ENCODE peak calls at places on chromosomes 12 and 14, in eight cellular contexts. F, Z, M, S, H, G, D and K are unnamed samples.

GRCh38 chr12:57459750-57460400 is at the start of gene GLI1:
- DNase-seq in F (no peak), Z (no peak), M (peak), S (no peak), H (no peak), G (peak), D (no peak), K (no peak)

GRCh38 chr12:56206373-56207166 is 15.2 kb downstream of the RNF41 start:
- DNase-seq in F (peak), Z (peak), M (peak), S (peak), H (no peak), G (peak), D (peak), K (no peak)

GRCh38 chr12:112992541-112993398 is 14.5 kb downstream of the OAS2 start:
- DNase-seq in F (no peak), Z (peak), M (peak), S (peak), H (peak), G (peak), D (peak), K (peak)

GRCh38 chr12:79414252-79414651 is 276.5 kb downstream of the PAWR start:
- DNase-seq in F (no peak), Z (no peak), M (no peak), S (no peak), H (no peak), G (no peak), D (peak), K (no peak)

GRCh38 chr14:61288228-61288627 is 7.1 kb upstream of the TMEM30B start:
- DNase-seq in F (no peak), Z (no peak), M (no peak), S (peak), H (no peak), G (no peak), D (no peak), K (no peak)

GRCh38 chr14:29042546-29042945 is 276.0 kb downstream of the FOXG1 start:
- DNase-seq in F (no peak), Z (no peak), M (no peak), S (no peak), H (no peak), G (no peak), D (no peak), K (no peak)

GRCh38 chr14:90533591-90534021 is 136.8 kb downstream of the CALM1 start:
- DNase-seq in F (no peak), Z (no peak), M (peak), S (no peak), H (no peak), G (peak), D (no peak), K (no peak)

GRCh38 chr12:51323966-51324895 is at the start of gene BIN2:
- DNase-seq in F (no peak), Z (peak), M (no peak), S (no peak), H (no peak), G (no peak), D (peak), K (peak)

GRCh38 chr12:14366211-14366762 is 805 bp downstream of the ATF7IP start:
- DNase-seq in F (no peak), Z (no peak), M (no peak), S (peak), H (no peak), G (no peak), D (no peak), K (no peak)

GRCh38 chr12:109735825-109736551 is 22.4 kb downstream of the FAM222A start:
- DNase-seq in F (peak), Z (peak), M (no peak), S (no peak), H (no peak), G (peak), D (peak), K (peak)

GRCh38 chr12:101927042-101927441 is 49.7 kb downstream of the DRAM1 start:
- DNase-seq in F (no peak), Z (no peak), M (no peak), S (no peak), H (no peak), G (no peak), D (no peak), K (no peak)

GRCh38 chr12:40971911-40972310 is 216.2 kb upstream of the PDZRN4 start:
- DNase-seq in F (no peak), Z (no peak), M (no peak), S (no peak), H (no peak), G (no peak), D (no peak), K (no peak)

GRCh38 chr14:74645735-74646134 is 33.7 kb upstream of the LTBP2 start:
- DNase-seq in F (peak), Z (no peak), M (no peak), S (no peak), H (no peak), G (no peak), D (no peak), K (peak)

GRCh38 chr12:82019533-82019932 is 260.4 kb upstream of the PPFIA2 start:
- DNase-seq in F (no peak), Z (no peak), M (no peak), S (no peak), H (no peak), G (no peak), D (no peak), K (no peak)

GRCh38 chr12:45227668-45228067 is 11.8 kb downstream of the ANO6 start:
- DNase-seq in F (no peak), Z (no peak), M (peak), S (no peak), H (no peak), G (peak), D (no peak), K (no peak)

GRCh38 chr14:47227051-47227600 is 448.3 kb downstream of the MDGA2 start:
- DNase-seq in F (no peak), Z (no peak), M (no peak), S (no peak), H (no peak), G (no peak), D (no peak), K (no peak)

GRCh38 chr12:2640709-2641108 is 154.1 kb upstream of the FKBP4 start:
- DNase-seq in F (peak), Z (peak), M (peak), S (no peak), H (no peak), G (no peak), D (peak), K (no peak)

GRCh38 chr12:108787539-108787938 is 56.2 kb upstream of the CORO1C start:
- DNase-seq in F (no peak), Z (no peak), M (no peak), S (no peak), H (no peak), G (no peak), D (no peak), K (no peak)

GRCh38 chr12:104290320-104290719 is 13.2 kb upstream of the EID3 start:
- DNase-seq in F (no peak), Z (no peak), M (no peak), S (no peak), H (no peak), G (no peak), D (no peak), K (no peak)

GRCh38 chr12:26319511-26319910 is 124.1 kb downstream of the SSPN start:
- DNase-seq in F (peak), Z (no peak), M (no peak), S (peak), H (peak), G (no peak), D (no peak), K (peak)

GRCh38 chr12:53623526-53623925 is 2.7 kb downstream of the ATF7 start:
- DNase-seq in F (no peak), Z (no peak), M (peak), S (no peak), H (no peak), G (no peak), D (no peak), K (no peak)

GRCh38 chr14:80637726-80638619 is 303.6 kb downstream of the CEP128 start:
- DNase-seq in F (no peak), Z (no peak), M (no peak), S (no peak), H (no peak), G (no peak), D (no peak), K (no peak)

GRCh38 chr12:53775478-53776145 is 23.8 kb upstream of the CISTR start:
- DNase-seq in F (peak), Z (peak), M (no peak), S (no peak), H (no peak), G (no peak), D (no peak), K (peak)

GRCh38 chr12:50061172-50061571 is 3.8 kb downstream of the ASIC1 start:
- DNase-seq in F (no peak), Z (no peak), M (no peak), S (no peak), H (no peak), G (no peak), D (no peak), K (no peak)

GRCh38 chr12:68223067-68223747 is 2.4 kb downstream of the IL26 start:
- DNase-seq in F (peak), Z (peak), M (peak), S (peak), H (peak), G (peak), D (peak), K (peak)

GRCh38 chr12:34107016-34107415 is 84.7 kb downstream of the ALG10 start:
- DNase-seq in F (no peak), Z (no peak), M (no peak), S (no peak), H (no peak), G (no peak), D (no peak), K (no peak)

GRCh38 chr14:74569826-74570591 is 42.0 kb downstream of the LTBP2 start:
- DNase-seq in F (no peak), Z (no peak), M (no peak), S (peak), H (no peak), G (no peak), D (no peak), K (no peak)

GRCh38 chr12:40107803-40108620 is 2.1 kb upstream of the SLC2A13 start:
- DNase-seq in F (no peak), Z (no peak), M (no peak), S (no peak), H (no peak), G (no peak), D (no peak), K (no peak)

GRCh38 chr12:116717466-116718457 is 20.1 kb downstream of the SPRING1 start:
- DNase-seq in F (peak), Z (no peak), M (no peak), S (no peak), H (no peak), G (no peak), D (peak), K (peak)

GRCh38 chr12:39272934-39273770 is 169.8 kb downstream of the KIF21A start:
- DNase-seq in F (no peak), Z (no peak), M (peak), S (peak), H (no peak), G (peak), D (peak), K (no peak)

GRCh38 chr14:69152181-69152943 is 557 bp downstream of the DCAF5 start:
- DNase-seq in F (no peak), Z (no peak), M (peak), S (peak), H (no peak), G (peak), D (peak), K (peak)
- TF ChIP-seq EP300 in F (no peak), Z (no peak), M (no peak), S (no peak), H (no peak), G (no peak), D (no peak), K (no peak)

DNA sequence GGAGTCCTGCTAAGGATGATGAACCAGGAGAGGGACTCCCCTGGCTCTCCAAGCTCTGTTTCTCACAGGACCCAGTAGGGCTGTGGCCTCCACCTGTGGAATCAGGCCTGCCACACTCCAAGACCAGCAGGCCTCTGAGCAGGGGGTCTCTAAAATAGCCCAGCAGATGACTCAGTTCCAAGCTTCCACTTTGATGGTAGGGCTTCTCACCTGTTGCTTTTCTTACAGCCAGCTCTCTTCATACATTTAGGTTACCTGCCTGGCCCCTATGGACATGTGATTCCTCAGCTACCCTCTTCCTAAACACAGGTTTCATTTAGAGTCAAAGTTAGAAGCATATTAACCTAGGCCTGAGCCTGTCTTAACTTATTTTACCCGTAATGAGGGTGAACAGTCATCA is 26.7 kb upstream of the ELK3 start:
- DNase-seq in F (no peak), Z (no peak), M (no peak), S (no peak), H (no peak), G (no peak), D (no peak), K (no peak)
- TF ChIP-seq POLR2AphosphoS5 in F (no peak), Z (no peak), M (no peak), S (no peak), H (no peak), G (no peak), D (no peak), K (no peak)

GRCh38 chr14:99331796-99332195 is 59.8 kb upstream of the BCL11B start:
- DNase-seq in F (peak), Z (no peak), M (no peak), S (no peak), H (no peak), G (no peak), D (no peak), K (no peak)
- TF ChIP-seq EP300 in F (no peak), Z (no peak), M (no peak), S (no peak), H (no peak), G (no peak), D (no peak), K (no peak)

GRCh38 chr12:95943231-95943842 is at the start of gene AMDHD1:
- DNase-seq in F (peak), Z (peak), M (no peak), S (peak), H (no peak), G (peak), D (peak), K (no peak)

GRCh38 chr12:95940514-95940913 is 1.9 kb downstream of the CCDC38 start:
- DNase-seq in F (no peak), Z (no peak), M (no peak), S (peak), H (no peak), G (no peak), D (no peak), K (no peak)

GRCh38 chr12:95942106-95942531 is 295 bp downstream of the CCDC38 start:
- DNase-seq in F (no peak), Z (no peak), M (no peak), S (peak), H (no peak), G (no peak), D (no peak), K (no peak)

GRCh38 chr12:95944108-95944704 is 1.1 kb downstream of the AMDHD1 start:
- DNase-seq in F (no peak), Z (no peak), M (no peak), S (no peak), H (no peak), G (no peak), D (no peak), K (no peak)

DNA sequence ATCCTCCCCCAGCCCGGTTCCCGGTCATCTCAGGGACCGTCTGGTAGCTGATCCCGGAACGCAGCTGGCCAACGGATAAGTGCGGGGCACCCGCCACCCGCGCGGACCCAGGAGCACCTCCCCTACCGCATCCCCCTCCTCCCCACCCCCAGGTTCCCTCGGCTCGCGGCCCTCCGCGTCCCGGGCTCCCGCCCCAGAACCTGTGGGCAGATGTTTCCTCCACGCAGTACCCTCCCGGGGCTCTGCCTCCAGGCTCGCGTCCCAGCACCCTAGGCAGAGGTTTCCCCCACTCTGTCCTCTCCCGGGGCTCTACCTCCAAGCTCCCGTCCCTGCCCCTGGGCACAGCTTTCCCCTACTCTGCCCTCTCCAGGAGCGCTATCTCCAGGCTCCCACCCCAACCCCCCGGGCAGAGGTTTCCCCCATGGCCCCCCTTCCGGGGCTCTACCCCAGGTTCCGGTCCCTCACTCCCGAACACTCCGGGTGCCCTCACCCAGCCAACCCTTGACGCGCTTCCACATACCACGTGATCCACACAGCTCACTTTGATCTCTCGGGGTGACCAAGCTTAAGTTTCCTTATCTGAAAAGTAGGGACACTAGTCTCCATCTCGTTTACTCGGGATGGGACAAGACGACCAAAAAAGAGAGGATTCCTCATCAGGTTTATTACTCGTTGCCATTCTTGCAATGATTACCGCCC is at the start of gene CCDC38:
- DNase-seq in F (peak), Z (peak), M (no peak), S (peak), H (no peak), G (peak), D (peak), K (peak)
- TF ChIP-seq POLR2AphosphoS5 in F (no peak), Z (no peak), M (no peak), S (peak), H (no peak), G (peak), D (no peak), K (no peak)

GRCh38 chr14:65168840-65169239 is 66.5 kb upstream of the MAX start:
- DNase-seq in F (no peak), Z (no peak), M (no peak), S (no peak), H (no peak), G (no peak), D (no peak), K (no peak)

GRCh38 chr14:65169351-65169750 is 67.0 kb upstream of the MAX start:
- DNase-seq in F (no peak), Z (no peak), M (no peak), S (no peak), H (no peak), G (no peak), D (no peak), K (no peak)

GRCh38 chr14:65170318-65170717 is 68.0 kb upstream of the MAX start:
- DNase-seq in F (no peak), Z (no peak), M (no peak), S (no peak), H (no peak), G (peak), D (no peak), K (no peak)

GRCh38 chr14:65173973-65174693 is 71.8 kb upstream of the MAX start:
- DNase-seq in F (no peak), Z (no peak), M (no peak), S (no peak), H (peak), G (no peak), D (no peak), K (no peak)

DNA sequence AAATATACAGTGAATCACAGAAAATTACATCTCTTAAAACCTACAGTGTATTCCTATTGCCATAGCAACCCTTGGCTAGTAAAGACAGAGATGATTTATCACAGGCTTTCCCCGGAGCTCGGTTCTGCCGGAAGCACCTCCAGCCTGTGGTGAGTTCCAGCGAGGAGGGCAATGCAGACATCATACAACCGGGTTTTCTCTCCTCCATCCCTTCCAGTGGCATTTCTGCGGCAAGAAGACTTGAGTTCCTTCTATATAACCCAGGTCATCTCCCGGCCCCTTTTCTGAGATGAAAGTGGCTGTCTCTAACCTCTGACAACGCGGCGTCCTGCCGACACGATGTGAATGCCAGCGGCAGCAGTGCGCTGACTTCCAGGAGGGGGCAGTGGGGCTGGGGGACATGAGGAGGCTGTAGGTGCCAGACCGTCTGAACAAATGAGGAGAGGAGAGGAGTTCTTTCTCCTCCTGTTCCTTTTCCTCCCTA is 68.5 kb upstream of the MAX start:
- DNase-seq in F (no peak), Z (no peak), M (no peak), S (no peak), H (no peak), G (peak), D (peak), K (no peak)
- TF ChIP-seq EP300 in F (no peak), Z (no peak), M (no peak), S (no peak), H (no peak), G (no peak), D (no peak), K (no peak)

DNA sequence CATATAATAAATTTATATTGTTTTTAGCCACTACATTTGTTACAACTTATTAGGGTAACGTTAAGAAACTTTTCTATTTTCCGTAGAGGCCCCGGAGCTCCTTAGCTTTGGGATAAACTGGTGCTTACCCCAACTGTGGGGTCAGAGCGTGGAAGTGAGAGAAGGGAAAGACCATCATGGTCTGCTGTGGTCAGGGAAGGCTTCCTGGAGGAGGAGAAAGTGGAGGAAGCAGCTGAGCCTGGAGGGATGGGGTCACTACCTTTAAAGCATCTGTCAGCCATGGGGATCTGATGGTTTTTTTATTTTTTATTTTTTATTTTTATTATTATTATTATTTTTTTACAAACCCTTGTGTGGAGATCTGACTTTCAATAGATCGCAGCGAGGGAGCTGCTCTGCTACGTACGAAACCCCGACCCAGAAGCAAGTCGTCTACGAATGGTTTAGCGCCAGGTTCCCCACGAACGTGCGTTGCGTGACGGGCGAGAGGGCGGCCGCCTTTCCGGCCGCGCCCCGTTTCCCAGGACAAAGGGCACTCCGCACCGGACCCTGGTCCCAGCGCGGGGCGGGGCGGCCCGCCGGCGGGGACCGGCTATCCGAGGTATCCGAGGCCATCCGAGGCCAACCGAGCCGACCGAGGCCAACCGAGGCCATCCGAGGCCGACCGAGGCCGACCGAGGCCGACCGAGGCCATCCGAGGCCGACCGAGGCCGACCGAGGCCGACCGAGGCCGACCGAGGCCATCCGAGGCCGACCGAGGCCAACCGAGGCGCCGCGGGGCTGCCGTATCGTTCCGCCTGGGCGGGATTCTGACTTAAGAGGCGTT is 1101.2 kb upstream of the TMEM132C start:
- DNase-seq in F (peak), Z (peak), M (peak), S (peak), H (peak), G (peak), D (peak), K (peak)
- TF ChIP-seq POLR2AphosphoS5 in F (no peak), Z (peak), M (no peak), S (no peak), H (no peak), G (no peak), D (peak), K (no peak)

GRCh38 chr12:105332925-105333324 is 2.4 kb downstream of the C12orf75 start:
- DNase-seq in F (no peak), Z (no peak), M (no peak), S (no peak), H (no peak), G (no peak), D (no peak), K (no peak)
- TF ChIP-seq EP300 in F (no peak), Z (no peak), M (no peak), S (no peak), H (no peak), G (no peak), D (no peak), K (no peak)

GRCh38 chr12:6180300-6181051 is 19.7 kb upstream of the CD9 start:
- DNase-seq in F (peak), Z (peak), M (no peak), S (peak), H (no peak), G (no peak), D (no peak), K (no peak)
- TF ChIP-seq POLR2AphosphoS5 in F (no peak), Z (no peak), M (no peak), S (no peak), H (no peak), G (no peak), D (peak), K (no peak)

GRCh38 chr14:32332415-32333116 is 3.5 kb downstream of the AKAP6 start:
- DNase-seq in F (no peak), Z (no peak), M (no peak), S (no peak), H (no peak), G (no peak), D (no peak), K (no peak)
- TF ChIP-seq EP300 in F (no peak), Z (no peak), M (no peak), S (no peak), H (no peak), G (no peak), D (no peak), K (no peak)